ENCODE peak calls at places on chromosomes 5 and 9, in six cellular contexts. C, L, M, X, R and A are unnamed samples. For H3K4me1, the result is how much of the 10 kb centered on the place peaks cover.

GRCh38 chr5:16675747-16676255 is 59.0 kb upstream of the RETREG1 start:
- DNase-seq in M (no peak), L (no peak), X (no peak), R (no peak), C (no peak), A (no peak)

GRCh38 chr9:2984481-2984880 is 140.6 kb upstream of the PUM3 start:
- DNase-seq in X (no peak), C (no peak), R (no peak), M (no peak), L (no peak), A (no peak)

GRCh38 chr9:114900937-114901802 is 29.2 kb downstream of the TNFSF8 start:
- DNase-seq in M (no peak), R (no peak), X (no peak), C (peak), L (no peak), A (no peak)

GRCh38 chr5:145991044-145991575 is 54.7 kb downstream of the SH3RF2 start:
- DNase-seq in R (no peak), X (no peak), L (no peak), M (no peak), C (peak), A (no peak)

GRCh38 chr5:34022131-34022705 is 14.4 kb upstream of the AMACR start:
- DNase-seq in R (no peak), X (no peak), L (no peak), M (no peak), C (peak), A (no peak)

GRCh38 chr5:91486638-91487037 is 103.5 kb upstream of the ARRDC3 start:
- DNase-seq in M (no peak), C (peak), R (no peak), L (no peak), X (no peak), A (no peak)

GRCh38 chr9:74125916-74126315 is 371.2 kb upstream of the RORB start:
- DNase-seq in L (no peak), X (no peak), M (peak), C (no peak), R (no peak), A (no peak)

GRCh38 chr9:127451681-127452480 is 571 bp downstream of the LRSAM1 start:
- DNase-seq in R (peak), M (peak), X (no peak), L (peak), C (peak), A (peak)

GRCh38 chr5:89556215-89557009 is 673.4 kb upstream of the MEF2C start:
- DNase-seq in X (no peak), C (peak), M (no peak), L (no peak), R (no peak), A (no peak)

GRCh38 chr5:33843579-33843978 is 48.2 kb downstream of the ADAMTS12 start:
- DNase-seq in C (peak), M (no peak), L (no peak), R (no peak), X (no peak), A (no peak)

GRCh38 chr9:111965566-111966019 is 69.0 kb downstream of the UGCG start:
- DNase-seq in L (no peak), X (no peak), R (no peak), C (peak), M (no peak), A (no peak)

GRCh38 chr5:96337048-96337781 is 95.8 kb downstream of the PCSK1 start:
- DNase-seq in X (no peak), R (no peak), M (no peak), L (no peak), C (no peak), A (no peak)

GRCh38 chr5:32076699-32077695 is 97.1 kb downstream of the GOLPH3 start:
- DNase-seq in L (no peak), C (peak), X (peak), M (peak), R (peak), A (no peak)

GRCh38 chr9:117044241-117044640 is 357.1 kb downstream of the TRIM32 start:
- DNase-seq in M (no peak), R (peak), L (no peak), X (no peak), C (no peak), A (no peak)

GRCh38 chr5:149616727-149617284 is 35.5 kb downstream of the ARHGEF37 start:
- DNase-seq in C (no peak), X (no peak), M (no peak), L (no peak), R (no peak), A (no peak)

GRCh38 chr5:172871982-172872381 is 37.9 kb downstream of the ERGIC1 start:
- DNase-seq in C (no peak), R (no peak), L (no peak), X (no peak), M (no peak), A (no peak)

GRCh38 chr9:130659699-130660248 is 4.6 kb upstream of the PRDM12 start:
- DNase-seq in C (no peak), R (no peak), L (no peak), X (no peak), M (no peak), A (no peak)

GRCh38 chr9:130660326-130660682 is 4.1 kb upstream of the PRDM12 start:
- DNase-seq in R (no peak), X (no peak), M (no peak), L (no peak), C (no peak), A (no peak)

GRCh38 chr9:130661461-130662098 is 2.8 kb upstream of the PRDM12 start:
- DNase-seq in C (no peak), M (no peak), L (no peak), X (no peak), R (no peak), A (no peak)

GRCh38 chr9:130662099-130662926 is 2.1 kb upstream of the PRDM12 start:
- DNase-seq in X (no peak), C (no peak), R (no peak), L (no peak), M (no peak), A (no peak)

DNA sequence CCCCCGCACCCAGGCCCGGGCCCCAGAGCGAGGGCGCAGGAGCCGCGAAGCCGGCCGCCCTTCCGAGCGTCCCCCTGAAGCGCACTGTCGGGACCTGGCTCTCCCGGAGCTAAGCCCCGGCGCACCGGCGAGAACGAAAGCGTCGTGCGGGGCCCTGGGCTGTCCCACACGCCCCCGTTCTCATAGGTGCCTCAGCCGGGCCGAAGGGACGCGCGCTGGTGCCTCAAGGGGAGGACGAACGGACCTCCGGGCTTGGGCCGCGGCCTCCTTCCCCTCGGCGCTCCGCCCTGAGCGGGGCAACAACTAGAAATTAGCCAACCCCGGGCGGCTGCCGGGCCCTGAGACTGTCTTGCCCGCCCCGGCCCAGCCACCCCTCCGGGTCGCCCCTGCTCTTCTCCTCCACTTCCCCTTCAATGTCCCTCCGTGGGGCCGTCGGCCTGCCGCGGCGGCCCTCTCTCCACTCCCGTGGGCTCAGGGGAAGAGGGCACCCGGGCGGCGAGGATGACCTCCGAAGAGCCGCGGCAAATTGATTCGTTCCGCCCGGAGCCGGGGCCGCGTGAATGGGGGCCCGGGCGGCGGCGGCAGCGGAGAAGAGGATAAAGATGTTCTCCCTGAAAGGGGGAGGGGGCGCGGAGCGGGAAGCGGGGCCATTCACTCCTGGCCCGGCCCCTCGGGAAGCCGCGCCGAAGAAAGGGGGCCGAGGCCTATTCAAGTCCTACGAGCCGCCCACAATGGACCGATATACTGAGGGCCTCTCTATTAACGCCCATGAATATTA is 3.5 kb upstream of the PRDM12 start:
- DNase-seq in L (no peak), M (no peak), C (no peak), X (no peak), R (no peak), A (no peak)
- H3K4me1 ChIP-seq in L (half or more), M (half or more), C (under half), X (half or more), R (under half), A (under half)

GRCh38 chr5:74074111-74074510 is 448.1 kb downstream of the ARHGEF28 start:
- DNase-seq in X (no peak), L (no peak), R (no peak), C (no peak), M (no peak), A (no peak)
- H3K4me1 ChIP-seq in X (under half), L (under half), R (under half), C (under half), M (under half), A (under half)

DNA sequence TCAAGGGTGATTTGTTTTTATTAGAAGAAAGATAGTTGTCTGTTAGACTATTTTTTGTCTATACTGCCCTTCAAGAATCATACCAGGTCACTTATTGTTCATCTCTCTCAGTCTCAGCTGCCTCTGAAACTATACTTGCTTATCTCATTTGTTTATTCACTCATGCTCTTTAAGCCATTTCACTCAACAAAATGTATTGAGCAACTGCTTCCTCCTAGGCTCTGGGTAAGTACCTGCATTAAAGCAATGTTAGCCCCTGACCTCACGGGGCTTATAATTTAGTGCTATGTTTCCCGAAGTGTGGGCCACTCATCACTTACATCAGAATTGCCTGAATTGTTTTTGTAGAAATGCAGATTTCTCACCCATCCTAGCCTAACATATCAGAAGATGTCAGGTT is 100.9 kb downstream of the DPYSL3 start:
- DNase-seq in M (no peak), X (no peak), C (no peak), R (no peak), L (no peak), A (no peak)
- H3K4me1 ChIP-seq in M (under half), X (half or more), C (half or more), R (under half), L (under half), A (under half)

DNA sequence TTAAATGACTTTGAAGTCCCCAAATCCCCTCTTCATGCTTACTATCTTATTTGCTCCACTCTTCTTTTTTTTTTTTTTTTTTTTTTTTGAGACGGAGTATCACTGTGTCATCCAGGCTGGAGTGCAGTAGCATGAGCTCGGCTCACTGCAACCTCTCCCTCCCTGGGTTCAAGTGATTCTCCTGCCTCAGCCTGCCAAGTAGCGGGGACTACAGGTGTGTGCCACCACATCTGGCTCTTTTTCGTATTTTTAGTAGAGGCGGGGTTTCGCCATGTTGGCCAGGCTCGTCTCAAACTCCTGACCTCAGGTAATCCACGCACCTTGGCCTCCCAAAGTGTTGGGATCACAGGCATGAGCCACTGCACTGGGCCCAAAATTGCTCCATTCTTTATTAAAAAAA is 51.0 kb downstream of the ST8SIA4 start:
- DNase-seq in C (no peak), L (no peak), M (no peak), X (no peak), R (no peak), A (no peak)
- H3K4me1 ChIP-seq in C (under half), L (under half), M (under half), X (under half), R (under half), A (under half)

GRCh38 chr9:34990908-34991832 is 1.6 kb downstream of the DNAJB5 start:
- DNase-seq in X (no peak), R (no peak), L (no peak), C (no peak), M (no peak), A (no peak)

GRCh38 chr9:34993502-34994428 is 4.2 kb downstream of the DNAJB5 start:
- DNase-seq in L (no peak), X (peak), R (peak), C (peak), M (peak), A (no peak)

GRCh38 chr9:34994429-34995287 is 5.1 kb downstream of the DNAJB5 start:
- DNase-seq in L (no peak), X (no peak), R (peak), C (peak), M (peak), A (peak)

GRCh38 chr9:34991833-34992375 is 2.4 kb downstream of the DNAJB5 start:
- DNase-seq in L (no peak), X (no peak), C (peak), R (no peak), M (peak), A (no peak)

DNA sequence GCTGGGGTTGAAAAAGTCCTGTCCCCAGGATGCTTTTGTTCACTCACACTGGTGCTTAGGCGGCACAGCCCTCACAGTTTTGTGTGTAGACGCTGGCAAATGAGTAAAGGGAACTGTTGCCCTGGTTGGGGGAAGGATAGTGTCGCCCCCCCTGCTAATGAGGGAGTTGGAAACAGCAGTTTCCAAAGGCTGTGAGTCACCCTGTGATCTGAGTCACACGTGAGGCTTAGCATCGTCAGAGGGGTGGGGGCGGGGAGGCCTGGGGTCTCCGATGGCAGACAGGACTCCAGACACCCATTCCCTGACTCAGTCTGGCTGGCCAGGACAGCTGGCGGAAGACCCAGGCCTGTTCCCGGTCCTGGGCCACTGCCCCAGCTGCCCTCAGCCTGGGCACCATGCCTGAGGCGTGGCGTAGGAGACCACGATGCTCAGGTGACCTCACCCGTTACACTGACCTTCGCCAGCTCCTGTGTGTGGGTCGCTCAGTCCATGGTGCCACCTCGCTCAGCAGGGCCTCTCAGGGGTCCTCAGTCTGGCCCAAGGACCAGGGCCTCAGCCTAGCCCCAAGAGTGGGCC is 2.9 kb downstream of the DNAJB5 start:
- DNase-seq in L (no peak), X (no peak), R (peak), C (peak), M (no peak), A (no peak)
- H3K4me1 ChIP-seq in L (half or more), X (half or more), R (under half), C (half or more), M (under half), A (under half)